ENCODE peak calls at places on chromosomes 7 and 10, in six cellular contexts. One of them, this sample, is unnamed.
A peak's percentile ranks its signal among the peaks of the same experiment; 100 is the strongest.

GRCh38 chr10:118725784-118726507 is 28.8 kb downstream of the CACUL1 start:
- DNase-seq in immature natural killer cell: no peak
- DNase-seq in GM04504: peak; percentile 42
- DNase-seq in GM12878: no peak
- DNase-seq in GM10248: no peak
- DNase-seq in neural progenitor cell: no peak
- DNase-seq in this sample: no peak

GRCh38 chr7:23120106-23120505 is 14.5 kb downstream of the KLHL7 start:
- DNase-seq in immature natural killer cell: no peak
- DNase-seq in GM04504: no peak
- DNase-seq in GM12878: no peak
- DNase-seq in GM10248: no peak
- DNase-seq in neural progenitor cell: no peak
- DNase-seq in this sample: no peak

GRCh38 chr10:131000737-131001136 is 310.8 kb downstream of the TCERG1L start:
- DNase-seq in immature natural killer cell: no peak
- DNase-seq in GM04504: no peak
- DNase-seq in GM12878: no peak
- DNase-seq in GM10248: no peak
- DNase-seq in neural progenitor cell: no peak
- DNase-seq in this sample: no peak

GRCh38 chr7:119175916-119176627 is 951.6 kb downstream of the ANKRD7 start:
- DNase-seq in immature natural killer cell: no peak
- DNase-seq in GM04504: peak; percentile 6
- DNase-seq in GM12878: peak; percentile 1
- DNase-seq in GM10248: peak; percentile 15
- DNase-seq in neural progenitor cell: peak; percentile 94
- DNase-seq in this sample: no peak

GRCh38 chr7:105766421-105767191 is 109.8 kb downstream of the ATXN7L1 start:
- DNase-seq in immature natural killer cell: no peak
- DNase-seq in GM04504: no peak
- DNase-seq in GM12878: no peak
- DNase-seq in GM10248: peak; percentile 22
- DNase-seq in neural progenitor cell: no peak
- DNase-seq in this sample: no peak

GRCh38 chr7:234712-235553 is 42.6 kb downstream of the FAM20C start:
- DNase-seq in immature natural killer cell: no peak
- DNase-seq in GM04504: peak; percentile 10
- DNase-seq in GM12878: no peak
- DNase-seq in GM10248: no peak
- DNase-seq in neural progenitor cell: no peak
- DNase-seq in this sample: no peak

GRCh38 chr10:34766256-34766580 is 48.9 kb downstream of the PARD3 start:
- DNase-seq in immature natural killer cell: no peak
- DNase-seq in GM04504: no peak
- DNase-seq in GM12878: no peak
- DNase-seq in GM10248: no peak
- DNase-seq in neural progenitor cell: no peak
- DNase-seq in this sample: no peak

GRCh38 chr10:95467162-95467599 is 94.0 kb downstream of the SORBS1 start:
- DNase-seq in immature natural killer cell: no peak
- DNase-seq in GM04504: no peak
- DNase-seq in GM12878: no peak
- DNase-seq in GM10248: no peak
- DNase-seq in neural progenitor cell: peak; percentile 72
- DNase-seq in this sample: no peak

GRCh38 chr7:1385809-1386622 is 73.3 kb downstream of the MICALL2 start:
- DNase-seq in immature natural killer cell: no peak
- DNase-seq in GM04504: no peak
- DNase-seq in GM12878: no peak
- DNase-seq in GM10248: no peak
- DNase-seq in neural progenitor cell: no peak
- DNase-seq in this sample: no peak

GRCh38 chr10:92110039-92110794 is 180.7 kb downstream of the CPEB3 start:
- DNase-seq in immature natural killer cell: no peak
- DNase-seq in GM04504: no peak
- DNase-seq in GM12878: no peak
- DNase-seq in GM10248: no peak
- DNase-seq in neural progenitor cell: no peak
- DNase-seq in this sample: no peak

GRCh38 chr7:50724526-50725520 is 57.9 kb downstream of the GRB10 start:
- DNase-seq in immature natural killer cell: no peak
- DNase-seq in GM04504: no peak
- DNase-seq in GM12878: no peak
- DNase-seq in GM10248: no peak
- DNase-seq in neural progenitor cell: no peak
- DNase-seq in this sample: no peak

GRCh38 chr7:79997345-79997744 is 137.3 kb upstream of the GNAI1 start:
- DNase-seq in immature natural killer cell: no peak
- DNase-seq in GM04504: no peak
- DNase-seq in GM12878: no peak
- DNase-seq in GM10248: no peak
- DNase-seq in neural progenitor cell: no peak
- DNase-seq in this sample: no peak

This sample was measured in T-helper 17 cell.